ENCODE peak calls at places on chromosomes 12 and 14, in eight cellular contexts. One of them, this sample, is unnamed.

GRCh38 chr12:14981049-14981448 is 8.2 kb downstream of the PDE6H start:
- DNase-seq in stimulated activated CD8-positive, alpha-beta memory T cell treated with anti-CD3 and anti-CD28 coated beads, Interleukin-15, amount 100 ng/mL, for 4 hours: no peak
- DNase-seq in AML-193: peak; percentile 90
- DNase-seq in stimulated activated naive CD4-positive, alpha-beta T cell treated with Interleukin-2 at 50 U/mL for 16 hours: no peak
- DNase-seq in activated naive CD8-positive, alpha-beta T cell treated with anti-CD3 and anti-CD28 coated beads, Interleukin-2, amount 50 U/mL, for 24 hours: no peak
- DNase-seq in uterus: no peak
- DNase-seq in memory B cell: no peak
- DNase-seq in B cell: peak; percentile 57
- DNase-seq in this sample: no peak

GRCh38 chr12:62792526-62792925 is 142.4 kb downstream of the PPM1H start:
- DNase-seq in stimulated activated CD8-positive, alpha-beta memory T cell treated with anti-CD3 and anti-CD28 coated beads, Interleukin-15, amount 100 ng/mL, for 4 hours: no peak
- DNase-seq in AML-193: no peak
- DNase-seq in stimulated activated naive CD4-positive, alpha-beta T cell treated with Interleukin-2 at 50 U/mL for 16 hours: no peak
- DNase-seq in activated naive CD8-positive, alpha-beta T cell treated with anti-CD3 and anti-CD28 coated beads, Interleukin-2, amount 50 U/mL, for 24 hours: no peak
- DNase-seq in uterus: no peak
- DNase-seq in memory B cell: no peak
- DNase-seq in B cell: no peak
- DNase-seq in this sample: no peak

GRCh38 chr12:113386866-113387566 is 16.7 kb downstream of the SDS start:
- DNase-seq in stimulated activated CD8-positive, alpha-beta memory T cell treated with anti-CD3 and anti-CD28 coated beads, Interleukin-15, amount 100 ng/mL, for 4 hours: no peak
- DNase-seq in AML-193: no peak
- DNase-seq in stimulated activated naive CD4-positive, alpha-beta T cell treated with Interleukin-2 at 50 U/mL for 16 hours: no peak
- DNase-seq in activated naive CD8-positive, alpha-beta T cell treated with anti-CD3 and anti-CD28 coated beads, Interleukin-2, amount 50 U/mL, for 24 hours: no peak
- DNase-seq in uterus: no peak
- DNase-seq in memory B cell: no peak
- DNase-seq in B cell: no peak
- DNase-seq in this sample: no peak

GRCh38 chr14:101086926-101087325 is 183.4 kb upstream of the RTL1 start:
- DNase-seq in stimulated activated CD8-positive, alpha-beta memory T cell treated with anti-CD3 and anti-CD28 coated beads, Interleukin-15, amount 100 ng/mL, for 4 hours: no peak
- DNase-seq in AML-193: no peak
- DNase-seq in stimulated activated naive CD4-positive, alpha-beta T cell treated with Interleukin-2 at 50 U/mL for 16 hours: no peak
- DNase-seq in activated naive CD8-positive, alpha-beta T cell treated with anti-CD3 and anti-CD28 coated beads, Interleukin-2, amount 50 U/mL, for 24 hours: no peak
- DNase-seq in uterus: no peak
- DNase-seq in memory B cell: no peak
- DNase-seq in B cell: no peak
- DNase-seq in this sample: no peak

GRCh38 chr14:33307691-33308369 is 369.2 kb downstream of the NPAS3 start:
- DNase-seq in stimulated activated CD8-positive, alpha-beta memory T cell treated with anti-CD3 and anti-CD28 coated beads, Interleukin-15, amount 100 ng/mL, for 4 hours: no peak
- DNase-seq in AML-193: no peak
- DNase-seq in stimulated activated naive CD4-positive, alpha-beta T cell treated with Interleukin-2 at 50 U/mL for 16 hours: no peak
- DNase-seq in activated naive CD8-positive, alpha-beta T cell treated with anti-CD3 and anti-CD28 coated beads, Interleukin-2, amount 50 U/mL, for 24 hours: no peak
- DNase-seq in uterus: peak; percentile 20
- DNase-seq in memory B cell: no peak
- DNase-seq in B cell: no peak
- DNase-seq in this sample: no peak

GRCh38 chr14:20606190-20606901 is 15.2 kb upstream of the RNASE12 start:
- DNase-seq in stimulated activated CD8-positive, alpha-beta memory T cell treated with anti-CD3 and anti-CD28 coated beads, Interleukin-15, amount 100 ng/mL, for 4 hours: no peak
- DNase-seq in AML-193: peak; percentile 53
- DNase-seq in stimulated activated naive CD4-positive, alpha-beta T cell treated with Interleukin-2 at 50 U/mL for 16 hours: no peak
- DNase-seq in activated naive CD8-positive, alpha-beta T cell treated with anti-CD3 and anti-CD28 coated beads, Interleukin-2, amount 50 U/mL, for 24 hours: no peak
- DNase-seq in uterus: no peak
- DNase-seq in memory B cell: no peak
- DNase-seq in B cell: no peak
- DNase-seq in this sample: peak; percentile 21

GRCh38 chr12:5375547-5376295 is 56.2 kb upstream of the NTF3 start:
- DNase-seq in stimulated activated CD8-positive, alpha-beta memory T cell treated with anti-CD3 and anti-CD28 coated beads, Interleukin-15, amount 100 ng/mL, for 4 hours: no peak
- DNase-seq in AML-193: no peak
- DNase-seq in stimulated activated naive CD4-positive, alpha-beta T cell treated with Interleukin-2 at 50 U/mL for 16 hours: no peak
- DNase-seq in activated naive CD8-positive, alpha-beta T cell treated with anti-CD3 and anti-CD28 coated beads, Interleukin-2, amount 50 U/mL, for 24 hours: no peak
- DNase-seq in uterus: no peak
- DNase-seq in memory B cell: no peak
- DNase-seq in B cell: no peak
- DNase-seq in this sample: no peak

GRCh38 chr14:50091240-50091914 is 25.0 kb downstream of the VCPKMT start:
- DNase-seq in stimulated activated CD8-positive, alpha-beta memory T cell treated with anti-CD3 and anti-CD28 coated beads, Interleukin-15, amount 100 ng/mL, for 4 hours: no peak
- DNase-seq in AML-193: no peak
- DNase-seq in stimulated activated naive CD4-positive, alpha-beta T cell treated with Interleukin-2 at 50 U/mL for 16 hours: no peak
- DNase-seq in activated naive CD8-positive, alpha-beta T cell treated with anti-CD3 and anti-CD28 coated beads, Interleukin-2, amount 50 U/mL, for 24 hours: no peak
- DNase-seq in uterus: no peak
- DNase-seq in memory B cell: no peak
- DNase-seq in B cell: no peak
- DNase-seq in this sample: no peak

GRCh38 chr14:77266336-77266735 is 4.7 kb downstream of the NGB start:
- DNase-seq in stimulated activated CD8-positive, alpha-beta memory T cell treated with anti-CD3 and anti-CD28 coated beads, Interleukin-15, amount 100 ng/mL, for 4 hours: no peak
- DNase-seq in AML-193: no peak
- DNase-seq in stimulated activated naive CD4-positive, alpha-beta T cell treated with Interleukin-2 at 50 U/mL for 16 hours: no peak
- DNase-seq in activated naive CD8-positive, alpha-beta T cell treated with anti-CD3 and anti-CD28 coated beads, Interleukin-2, amount 50 U/mL, for 24 hours: no peak
- DNase-seq in uterus: no peak
- DNase-seq in memory B cell: no peak
- DNase-seq in B cell: no peak
- DNase-seq in this sample: no peak

GRCh38 chr14:24337824-24338175 is 2.0 kb downstream of the RIPK3 start:
- DNase-seq in stimulated activated CD8-positive, alpha-beta memory T cell treated with anti-CD3 and anti-CD28 coated beads, Interleukin-15, amount 100 ng/mL, for 4 hours: no peak
- DNase-seq in AML-193: no peak
- DNase-seq in stimulated activated naive CD4-positive, alpha-beta T cell treated with Interleukin-2 at 50 U/mL for 16 hours: no peak
- DNase-seq in activated naive CD8-positive, alpha-beta T cell treated with anti-CD3 and anti-CD28 coated beads, Interleukin-2, amount 50 U/mL, for 24 hours: no peak
- DNase-seq in uterus: no peak
- DNase-seq in memory B cell: no peak
- DNase-seq in B cell: no peak
- DNase-seq in this sample: no peak

GRCh38 chr12:123389560-123390351 is 5.8 kb downstream of the KMT5A start:
- DNase-seq in stimulated activated CD8-positive, alpha-beta memory T cell treated with anti-CD3 and anti-CD28 coated beads, Interleukin-15, amount 100 ng/mL, for 4 hours: peak; percentile 12
- DNase-seq in AML-193: no peak
- DNase-seq in stimulated activated naive CD4-positive, alpha-beta T cell treated with Interleukin-2 at 50 U/mL for 16 hours: peak; percentile 8
- DNase-seq in activated naive CD8-positive, alpha-beta T cell treated with anti-CD3 and anti-CD28 coated beads, Interleukin-2, amount 50 U/mL, for 24 hours: peak; percentile 46
- DNase-seq in uterus: no peak
- DNase-seq in memory B cell: peak; percentile 43
- DNase-seq in B cell: peak; percentile 50
- DNase-seq in this sample: peak; percentile 81

GRCh38 chr12:121781751-121782615 is 11.5 kb downstream of the RHOF start:
- DNase-seq in stimulated activated CD8-positive, alpha-beta memory T cell treated with anti-CD3 and anti-CD28 coated beads, Interleukin-15, amount 100 ng/mL, for 4 hours: no peak
- DNase-seq in AML-193: no peak
- DNase-seq in stimulated activated naive CD4-positive, alpha-beta T cell treated with Interleukin-2 at 50 U/mL for 16 hours: peak; percentile 65
- DNase-seq in activated naive CD8-positive, alpha-beta T cell treated with anti-CD3 and anti-CD28 coated beads, Interleukin-2, amount 50 U/mL, for 24 hours: peak; percentile 74
- DNase-seq in uterus: no peak
- DNase-seq in memory B cell: peak; percentile 51
- DNase-seq in B cell: peak; percentile 79
- DNase-seq in this sample: peak; percentile 71

This sample was measured in GM20000.